ENCODE peak calls at places on chromosome 7, in four cellular contexts. One of them, this sample, is unnamed.

GRCh38 chr7:103636153-103636552 is 190.1 kb upstream of the SLC26A5 start:
- DNase-seq in SK-N-SH: no peak
- DNase-seq in IMR-90: peak; percentile 45
- DNase-seq in HepG2: no peak
- DNase-seq in this sample: no peak

GRCh38 chr7:99248391-99249067 is 24.1 kb upstream of the MYH16 start:
- DNase-seq in IMR-90: no peak
- DNase-seq in SK-N-SH: no peak
- DNase-seq in HepG2: no peak
- DNase-seq in this sample: no peak

GRCh38 chr7:142513221-142513955 is 235.9 kb upstream of the PRSS1 start:
- DNase-seq in IMR-90: no peak
- DNase-seq in SK-N-SH: no peak
- DNase-seq in HepG2: no peak
- DNase-seq in this sample: no peak

GRCh38 chr7:44107116-44107960 is 3.2 kb downstream of the AEBP1 start:
- DNase-seq in HepG2: no peak
- DNase-seq in SK-N-SH: no peak
- DNase-seq in IMR-90: no peak
- DNase-seq in this sample: no peak

GRCh38 chr7:131948434-131949053 is 392.1 kb upstream of the PODXL start:
- DNase-seq in SK-N-SH: no peak
- DNase-seq in IMR-90: no peak
- DNase-seq in HepG2: peak; percentile 13
- DNase-seq in this sample: peak; percentile 89

GRCh38 chr7:73429218-73429617 is 4.4 kb upstream of the FZD9 start:
- DNase-seq in HepG2: no peak
- DNase-seq in IMR-90: peak; percentile 38
- DNase-seq in SK-N-SH: peak; percentile 96
- DNase-seq in this sample: no peak

GRCh38 chr7:84188811-84189405 is 5.7 kb downstream of the SEMA3A start:
- DNase-seq in SK-N-SH: peak; percentile 21
- DNase-seq in HepG2: peak; percentile 6
- DNase-seq in IMR-90: peak; percentile 32
- DNase-seq in this sample: peak; percentile 40

GRCh38 chr7:143248781-143249354 is 14.4 kb upstream of the GSTK1 start:
- DNase-seq in IMR-90: no peak
- DNase-seq in SK-N-SH: no peak
- DNase-seq in HepG2: peak; percentile 78
- DNase-seq in this sample: no peak

GRCh38 chr7:48084727-48085432 is 4.2 kb upstream of the UPP1 start:
- DNase-seq in SK-N-SH: peak; percentile 40
- DNase-seq in HepG2: peak; percentile 73
- DNase-seq in IMR-90: peak; percentile 99
- DNase-seq in this sample: peak; percentile 94

GRCh38 chr7:97013025-97013424 is 7.7 kb downstream of the DLX6 start:
- DNase-seq in HepG2: no peak
- DNase-seq in IMR-90: no peak
- DNase-seq in SK-N-SH: no peak
- DNase-seq in this sample: no peak

GRCh38 chr7:73577627-73578341 is 595 bp downstream of the TBL2 start:
- DNase-seq in SK-N-SH: no peak
- DNase-seq in IMR-90: no peak
- DNase-seq in HepG2: peak; percentile 30
- DNase-seq in this sample: no peak

GRCh38 chr7:140263277-140263676 is 86.5 kb upstream of the KDM7A start:
- DNase-seq in HepG2: no peak
- DNase-seq in SK-N-SH: no peak
- DNase-seq in IMR-90: no peak
- DNase-seq in this sample: no peak

GRCh38 chr7:73890541-73891147 is 29.7 kb downstream of the TMEM270 start:
- DNase-seq in HepG2: no peak
- DNase-seq in SK-N-SH: no peak
- DNase-seq in IMR-90: no peak
- DNase-seq in this sample: no peak

GRCh38 chr7:134766779-134767566 is 12.5 kb upstream of the CALD1 start:
- DNase-seq in IMR-90: peak; percentile 57
- DNase-seq in HepG2: peak; percentile 7
- DNase-seq in SK-N-SH: no peak
- DNase-seq in this sample: no peak

GRCh38 chr7:149690688-149691446 is 82.5 kb downstream of the ZNF467 start:
- DNase-seq in SK-N-SH: peak; percentile 54
- DNase-seq in HepG2: peak; percentile 92
- DNase-seq in IMR-90: peak; percentile 71
- DNase-seq in this sample: peak; percentile 78

GRCh38 chr7:71220210-71220695 is 88.3 kb downstream of the GALNT17 start:
- DNase-seq in SK-N-SH: no peak
- DNase-seq in HepG2: no peak
- DNase-seq in IMR-90: no peak
- DNase-seq in this sample: no peak

DNA sequence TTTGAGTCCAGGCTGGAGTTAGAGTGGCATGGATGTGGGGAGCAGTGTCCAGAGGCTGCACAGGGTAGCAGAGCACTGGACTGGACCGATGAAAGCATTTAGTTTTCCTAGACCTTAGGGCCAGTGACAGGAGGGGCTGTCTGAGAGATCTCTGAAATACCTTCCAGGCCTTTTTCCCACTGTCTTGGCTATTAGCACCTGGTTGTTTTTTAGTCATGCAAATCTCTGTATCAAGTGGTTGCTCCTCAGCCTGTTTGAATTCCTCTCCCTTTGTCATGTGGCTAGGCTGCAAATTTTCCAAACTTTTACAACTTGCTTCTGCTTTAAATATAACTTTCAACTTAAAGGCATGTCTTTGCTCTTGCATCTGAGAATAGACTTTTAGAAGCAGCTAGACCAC is 504.3 kb upstream of the VSTM2A start:
- DNase-seq in IMR-90: no peak
- DNase-seq in SK-N-SH: no peak
- DNase-seq in HepG2: no peak
- DNase-seq in this sample: no peak
- TF ChIP-seq SMC3 in IMR-90: no peak
- TF ChIP-seq SMC3 in SK-N-SH: no peak
- TF ChIP-seq SMC3 in HepG2: no peak
- TF ChIP-seq SMC3 in this sample: no peak

DNA sequence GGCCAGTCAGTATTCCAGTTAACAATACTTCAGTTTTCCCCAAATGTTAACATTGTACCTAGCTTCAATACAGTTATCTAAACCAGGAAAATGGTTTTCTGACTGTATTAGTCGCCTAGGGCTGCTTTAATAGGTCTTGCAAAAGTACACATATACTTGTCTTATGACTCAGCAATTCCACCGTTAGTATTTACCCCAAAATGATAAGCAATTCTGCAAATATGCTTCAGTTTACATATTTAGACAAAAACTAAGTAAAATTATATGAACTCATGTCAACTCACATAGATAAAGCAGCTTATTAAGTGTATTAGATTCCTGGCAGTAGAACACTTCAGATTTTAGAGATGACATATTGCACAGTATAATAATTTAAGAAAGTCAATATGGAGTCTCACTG is 363.3 kb downstream of the ARL4A start:
- DNase-seq in IMR-90: peak; percentile 94
- DNase-seq in HepG2: peak; percentile 28
- DNase-seq in SK-N-SH: no peak
- DNase-seq in this sample: peak; percentile 66
- TF ChIP-seq SMC3 in IMR-90: no peak
- TF ChIP-seq SMC3 in HepG2: no peak
- TF ChIP-seq SMC3 in SK-N-SH: no peak
- TF ChIP-seq SMC3 in this sample: no peak

DNA sequence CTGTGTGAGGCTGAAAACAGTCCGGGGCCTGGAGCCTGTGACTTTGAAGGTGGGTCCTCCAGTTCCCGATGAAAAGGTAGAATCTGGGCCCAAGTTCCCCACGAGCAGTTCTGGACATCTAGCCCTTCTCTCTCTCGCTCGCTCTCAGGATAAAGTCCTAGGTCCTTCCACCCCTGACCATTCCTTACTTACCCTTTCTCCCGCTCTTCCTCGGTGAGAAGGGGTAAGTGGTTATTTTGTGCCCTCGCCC is 708 bp downstream of the IMMP2L start:
- DNase-seq in IMR-90: no peak
- DNase-seq in HepG2: no peak
- DNase-seq in SK-N-SH: no peak
- DNase-seq in this sample: no peak
- TF ChIP-seq SMC3 in IMR-90: no peak
- TF ChIP-seq SMC3 in HepG2: no peak
- TF ChIP-seq SMC3 in SK-N-SH: no peak
- TF ChIP-seq SMC3 in this sample: no peak

GRCh38 chr7:3754488-3755365 is 453.7 kb downstream of the SDK1 start:
- DNase-seq in SK-N-SH: peak; percentile 26
- DNase-seq in IMR-90: peak; percentile 56
- DNase-seq in HepG2: no peak
- DNase-seq in this sample: no peak
- TF ChIP-seq SMC3 in SK-N-SH: no peak
- TF ChIP-seq SMC3 in IMR-90: no peak
- TF ChIP-seq SMC3 in HepG2: no peak
- TF ChIP-seq SMC3 in this sample: no peak

This sample was measured in A549.